ENCODE peak calls at places on chromosomes 16 and 17, in six cellular contexts. Y is pancreas, F is HCEC 1CT, V is NCI-H1105 treated with DMSO at 0.1 percent for 48 hours, R is HTR-8/SVneo, H is stromal cell of bone marrow. I is an unnamed sample.

GRCh38 chr16:67463691-67464090 is 17.3 kb downstream of the ATP6V0D1 start:
- DNase-seq in V (no peak), R (no peak), H (no peak), Y (no peak), F (no peak), I (no peak)

GRCh38 chr16:84043486-84044107 is 1.0 kb upstream of the SLC38A8 start:
- DNase-seq in Y (peak), R (no peak), H (no peak), F (no peak), V (no peak), I (no peak)

GRCh38 chr16:88638323-88639230 is at the start of gene IL17C:
- DNase-seq in R (no peak), V (peak), F (no peak), Y (peak), H (no peak), I (no peak)

GRCh38 chr17:76046064-76046463 is 19.0 kb upstream of the EVPL start:
- DNase-seq in Y (no peak), V (no peak), F (no peak), R (no peak), H (no peak), I (no peak)

GRCh38 chr16:8885674-8886592 is 3.8 kb downstream of the LITAFD start:
- DNase-seq in V (peak), H (no peak), R (peak), F (peak), Y (peak), I (no peak)

GRCh38 chr17:2214047-2214717 is 89.4 kb downstream of the SMG6 start:
- DNase-seq in F (peak), R (peak), H (peak), Y (no peak), V (no peak), I (no peak)

GRCh38 chr16:84323626-84324025 is 28.9 kb downstream of the WFDC1 start:
- DNase-seq in Y (no peak), H (no peak), F (no peak), V (no peak), R (no peak), I (no peak)

GRCh38 chr17:30378191-30378796 is 433 bp upstream of the CPD start:
- DNase-seq in Y (peak), V (no peak), R (no peak), H (no peak), F (no peak), I (no peak)

GRCh38 chr16:51898872-51899271 is 648.1 kb downstream of the TOX3 start:
- DNase-seq in V (no peak), F (peak), H (no peak), R (no peak), Y (no peak), I (no peak)

GRCh38 chr16:996672-997071 is 15.1 kb downstream of the SOX8 start:
- DNase-seq in H (no peak), R (no peak), F (no peak), Y (no peak), V (no peak), I (no peak)

GRCh38 chr17:78184868-78185267 is 2.0 kb downstream of the TK1 start:
- DNase-seq in R (no peak), V (no peak), Y (no peak), F (no peak), H (no peak), I (no peak)

GRCh38 chr17:9862191-9862590 is 36.5 kb downstream of the GLP2R start:
- DNase-seq in Y (no peak), V (no peak), H (no peak), R (no peak), F (no peak), I (no peak)

GRCh38 chr17:14165672-14166071 is 71.0 kb downstream of the CDRT15 start:
- DNase-seq in H (no peak), R (no peak), V (no peak), F (no peak), Y (no peak), I (no peak)

GRCh38 chr17:55332296-55333041 is 67.7 kb downstream of the HLF start:
- DNase-seq in V (peak), F (no peak), R (no peak), H (no peak), Y (no peak), I (peak)

GRCh38 chr16:23301251-23302044 is 654 bp upstream of the SCNN1B start:
- DNase-seq in F (no peak), Y (no peak), H (no peak), V (no peak), R (no peak), I (no peak)

GRCh38 chr17:6346986-6347385 is 87.9 kb downstream of the AIPL1 start:
- DNase-seq in F (no peak), R (no peak), V (no peak), Y (no peak), H (no peak), I (no peak)

GRCh38 chr16:14458576-14458975 is 171.5 kb downstream of the PARN start:
- DNase-seq in R (no peak), Y (no peak), V (no peak), F (no peak), H (no peak), I (no peak)

GRCh38 chr17:40113110-40113960 is 8.4 kb upstream of the MSL1 start:
- DNase-seq in Y (peak), F (peak), V (peak), R (peak), H (peak), I (peak)

I was measured in LoVo.